ENCODE peak calls at places on chromosome 17, in four cellular contexts. G is stimulated activated CD4-positive, alpha-beta T cell treated with anti-CD3 and anti-CD28 coated beads, TNF-alpha, amount 100 ng/mL, for 1 hour; I is hepatocyte; R is GM18507. K is an unnamed sample.

GRCh38 chr17:54085934-54086333 is 263.2 kb downstream of the KIF2B start:
- DNase-seq in I (peak; percentile 71), G (no peak), R (no peak), K (peak; percentile 89)

GRCh38 chr17:1011760-1012735 is 15.1 kb downstream of the TIMM22 start:
- DNase-seq in I (no peak), R (no peak), G (no peak), K (no peak)

GRCh38 chr17:28473542-28473941 is at the start of gene SLC13A2:
- DNase-seq in I (no peak), G (no peak), R (no peak), K (no peak)

GRCh38 chr17:56995776-56996175 is 17.8 kb downstream of the SCPEP1 start:
- DNase-seq in R (no peak), G (no peak), I (no peak), K (no peak)

GRCh38 chr17:2799653-2800052 is 3.4 kb downstream of the RAP1GAP2 start:
- DNase-seq in I (no peak), G (no peak), R (no peak), K (no peak)

GRCh38 chr17:80047176-80047575 is 10.7 kb downstream of the CCDC40 start:
- DNase-seq in G (no peak), I (no peak), R (no peak), K (no peak)

GRCh38 chr17:81253358-81254131 is 14.4 kb downstream of the NDUFAF8 start:
- DNase-seq in G (peak; percentile 40), I (peak; percentile 44), R (no peak), K (no peak)

GRCh38 chr17:82461827-82462524 is 3.4 kb downstream of the NARF start:
- DNase-seq in I (peak; percentile 67), R (no peak), G (no peak), K (no peak)

GRCh38 chr17:75159196-75160031 is 5.1 kb upstream of the JPT1 start:
- DNase-seq in G (no peak), R (no peak), I (peak; percentile 25), K (peak; percentile 82)

GRCh38 chr17:44653954-44654353 is 2.3 kb upstream of the MEIOC start:
- DNase-seq in I (no peak), R (no peak), G (no peak), K (no peak)

GRCh38 chr17:30323895-30324319 is 9.9 kb downstream of the TMIGD1 start:
- DNase-seq in G (no peak), R (no peak), I (no peak), K (no peak)

GRCh38 chr17:57662021-57662420 is 83.1 kb downstream of the CCDC182 start:
- DNase-seq in G (no peak), I (no peak), R (no peak), K (no peak)

GRCh38 chr17:1008008-1008761 is 11.3 kb downstream of the TIMM22 start:
- DNase-seq in R (no peak), I (no peak), G (no peak), K (no peak)

GRCh38 chr17:42409467-42410351 is 13.3 kb downstream of the CAVIN1 start:
- DNase-seq in R (no peak), G (no peak), I (peak; percentile 54), K (peak; percentile 87)

GRCh38 chr17:27868565-27868964 is 24.6 kb downstream of the LYRM9 start:
- DNase-seq in G (no peak), R (no peak), I (no peak), K (no peak)

GRCh38 chr17:9658593-9659211 is 13.4 kb downstream of the USP43 start:
- DNase-seq in G (no peak), R (no peak), I (peak; percentile 67), K (no peak)

GRCh38 chr17:66541461-66542182 is 239.2 kb downstream of the PRKCA start:
- DNase-seq in I (no peak), R (peak; percentile 42), G (no peak), K (peak; percentile 61)

GRCh38 chr17:66538776-66539175 is 236.4 kb downstream of the PRKCA start:
- DNase-seq in G (no peak), I (no peak), R (no peak), K (peak; percentile 29)

GRCh38 chr17:81510524-81510797 is 2.1 kb downstream of the ACTG1 start:
- DNase-seq in R (no peak), G (no peak), I (no peak), K (no peak)

GRCh38 chr17:79838541-79839274 is 532 bp downstream of the CBX4 start:
- DNase-seq in R (no peak), I (peak; percentile 79), G (no peak), K (peak; percentile 86)

GRCh38 chr17:74325743-74326379 is at the start of gene KIF19:
- DNase-seq in G (peak; percentile 16), R (peak; percentile 35), I (peak; percentile 70), K (peak; percentile 83)

K was measured in islet precursor cell.